ENCODE peak calls at places on chromosome 6, in six cellular contexts. S is pancreas, X is cardiac muscle cell, B is mesothelial cell of epicardium, J is HCT116, Z is AG10803. N is an unnamed sample.

GRCh38 chr6:166903500-166903899 is 52.9 kb downstream of the RNASET2 start:
- DNase-seq in S (no peak), X (no peak), B (no peak), J (no peak), Z (no peak), N (no peak)

GRCh38 chr6:40695114-40695513 is 108.0 kb upstream of the LRFN2 start:
- DNase-seq in S (no peak), X (no peak), B (no peak), J (no peak), Z (no peak), N (no peak)

GRCh38 chr6:5996701-5997419 is 9.9 kb downstream of the NRN1 start:
- DNase-seq in S (no peak), X (no peak), B (no peak), J (no peak), Z (peak), N (no peak)

GRCh38 chr6:49497308-49497707 is 2.4 kb upstream of the GLYATL3 start:
- DNase-seq in S (no peak), X (no peak), B (no peak), J (no peak), Z (no peak), N (no peak)

GRCh38 chr6:46963039-46963438 is 41.3 kb upstream of the ADGRF5 start:
- DNase-seq in S (no peak), X (no peak), B (no peak), J (no peak), Z (no peak), N (no peak)

GRCh38 chr6:43901330-43902230 is 131.6 kb downstream of the VEGFA start:
- DNase-seq in S (no peak), X (no peak), B (no peak), J (no peak), Z (no peak), N (no peak)

GRCh38 chr6:98833101-98834059 is 994 bp upstream of the POU3F2 start:
- DNase-seq in S (peak), X (peak), B (peak), J (no peak), Z (peak), N (no peak)

GRCh38 chr6:15476631-15477380 is 186.0 kb downstream of the DTNBP1 start:
- DNase-seq in S (no peak), X (no peak), B (no peak), J (no peak), Z (peak), N (no peak)

GRCh38 chr6:84019171-84019570 is 14.4 kb upstream of the MRAP2 start:
- DNase-seq in S (no peak), X (no peak), B (no peak), J (no peak), Z (no peak), N (no peak)

GRCh38 chr6:106119991-106120390 is 33.9 kb downstream of the PRDM1 start:
- DNase-seq in S (no peak), X (no peak), B (no peak), J (no peak), Z (no peak), N (no peak)

GRCh38 chr6:158043008-158043407 is 61.3 kb downstream of the SYNJ2 start:
- DNase-seq in S (no peak), X (no peak), B (no peak), J (no peak), Z (no peak), N (no peak)

GRCh38 chr6:56683882-56684281 is 41.2 kb upstream of the DST start:
- DNase-seq in S (no peak), X (peak), B (no peak), J (no peak), Z (peak), N (no peak)

GRCh38 chr6:19803331-19804330 is 33.5 kb upstream of the ID4 start:
- DNase-seq in S (no peak), X (peak), B (no peak), J (no peak), Z (no peak), N (no peak)

GRCh38 chr6:17826301-17826700 is 119.6 kb upstream of the NUP153 start:
- DNase-seq in S (no peak), X (no peak), B (no peak), J (no peak), Z (no peak), N (no peak)
- TF ChIP-seq CTCF in S (no peak), X (no peak), B (no peak), J (no peak), Z (no peak), N (no peak)

GRCh38 chr6:154500769-154501171 is 9.7 kb downstream of the CNKSR3 start:
- DNase-seq in S (no peak), X (peak), B (no peak), J (no peak), Z (no peak), N (no peak)
- TF ChIP-seq CTCF in S (peak), X (peak), B (no peak), J (peak), Z (peak), N (no peak)

GRCh38 chr6:35449287-35449881 is 2.8 kb upstream of the FANCE start:
- DNase-seq in S (no peak), X (peak), B (no peak), J (no peak), Z (peak), N (no peak)
- TF ChIP-seq CTCF in S (peak), X (peak), B (peak), J (peak), Z (peak), N (peak)

GRCh38 chr6:149934249-149935156 is 7.3 kb upstream of the ULBP2 start:
- DNase-seq in S (no peak), X (peak), B (no peak), J (peak), Z (peak), N (peak)
- TF ChIP-seq CTCF in S (peak), X (peak), B (peak), J (peak), Z (peak), N (peak)

GRCh38 chr6:131084982-131085381 is 21.9 kb upstream of the EPB41L2 start:
- DNase-seq in S (no peak), X (no peak), B (no peak), J (no peak), Z (no peak), N (no peak)
- TF ChIP-seq CTCF in S (no peak), X (peak), B (no peak), J (peak), Z (no peak), N (no peak)

DNA sequence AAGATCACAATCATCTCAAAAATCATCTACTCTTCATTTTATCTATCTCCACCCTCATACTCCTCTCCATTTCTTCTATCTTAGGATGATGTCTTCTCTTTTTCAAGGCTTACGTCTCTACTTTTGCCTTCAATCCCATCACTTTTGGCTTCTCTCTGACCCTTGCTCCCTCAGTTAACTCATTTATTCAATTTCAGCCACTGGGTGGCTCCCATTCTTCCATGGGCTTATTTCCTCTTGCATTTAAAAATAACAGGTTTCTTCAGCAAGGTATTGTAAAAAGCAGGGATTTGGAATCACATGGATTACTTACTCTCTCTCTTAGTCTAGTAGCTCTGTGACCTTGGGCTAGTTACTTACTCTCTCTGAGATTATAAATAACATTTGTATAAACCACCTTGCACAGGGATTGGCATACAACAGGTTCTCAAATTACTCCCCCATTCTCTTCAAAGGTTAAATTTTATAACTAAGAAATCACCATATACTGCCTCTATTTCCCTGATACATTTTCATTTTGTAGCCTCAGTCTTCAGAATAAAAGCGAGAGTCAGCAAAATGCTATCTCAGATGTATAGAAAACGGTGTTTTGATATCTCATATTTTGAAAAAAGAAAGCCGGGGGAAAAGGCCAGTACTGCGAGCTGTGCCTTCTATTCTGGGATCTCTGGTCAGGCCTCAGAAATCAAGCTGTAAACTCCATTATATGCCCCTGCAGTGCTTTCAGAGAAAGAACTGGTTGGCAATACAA is 5.5 kb downstream of the ZSCAN12 start:
- DNase-seq in S (no peak), X (peak), B (no peak), J (no peak), Z (peak), N (no peak)
- TF ChIP-seq CTCF in S (no peak), X (peak), B (no peak), J (peak), Z (peak), N (no peak)

GRCh38 chr6:132458887-132459604 is 53.9 kb downstream of the STX7 start:
- DNase-seq in S (no peak), X (no peak), B (no peak), J (no peak), Z (no peak), N (no peak)

GRCh38 chr6:132459605-132459952 is 53.3 kb downstream of the STX7 start:
- DNase-seq in S (no peak), X (no peak), B (no peak), J (no peak), Z (no peak), N (no peak)

GRCh38 chr6:132461958-132462357 is 51.0 kb downstream of the STX7 start:
- DNase-seq in S (no peak), X (no peak), B (no peak), J (no peak), Z (no peak), N (no peak)

DNA sequence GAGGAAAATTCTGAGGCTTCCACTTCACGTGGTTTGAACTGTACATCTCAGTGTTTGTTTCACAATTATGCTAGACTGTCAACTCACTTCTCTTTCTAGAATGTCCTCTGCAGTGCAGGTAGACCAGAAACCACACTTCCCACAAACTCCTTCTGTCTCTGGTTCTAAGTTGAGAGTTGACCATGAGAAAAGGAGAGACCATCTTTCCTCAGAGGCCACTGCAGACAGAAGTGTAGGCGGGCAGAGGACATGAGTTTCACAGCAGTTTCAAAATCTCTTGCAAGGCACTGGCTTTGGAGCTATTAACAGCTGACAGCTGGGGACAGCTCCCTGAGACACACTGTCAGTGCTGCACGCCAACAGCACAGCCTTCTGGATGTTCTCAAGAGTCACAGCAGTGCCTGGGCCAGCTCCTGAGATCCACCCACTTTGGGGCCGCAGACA is 55.4 kb upstream of the MOXD1 start:
- DNase-seq in S (peak), X (peak), B (no peak), J (no peak), Z (peak), N (no peak)
- TF ChIP-seq CTCF in S (no peak), X (no peak), B (no peak), J (no peak), Z (peak), N (no peak)